ENCODE peak calls at places on chromosomes 1 and 21, in five cellular contexts. One of them, this sample, is unnamed. For H3K36me3, the result is how much of the 10 kb centered on the place peaks cover.

GRCh38 chr1:158527190-158527815 is 26.9 kb downstream of the OR6Y1 start:
- DNase-seq in ovary: no peak
- DNase-seq in esophagus muscularis mucosa: no peak
- DNase-seq in cardiac muscle cell: peak
- DNase-seq in HCT116: no peak
- DNase-seq in this sample: no peak

GRCh38 chr1:163924041-163924440 is 602.3 kb downstream of the NUF2 start:
- DNase-seq in HCT116: no peak
- DNase-seq in esophagus muscularis mucosa: no peak
- DNase-seq in cardiac muscle cell: no peak
- DNase-seq in ovary: no peak
- DNase-seq in this sample: no peak

GRCh38 chr1:12697406-12697805 is 18.5 kb upstream of the AADACL3 start:
- DNase-seq in HCT116: no peak
- DNase-seq in cardiac muscle cell: no peak
- DNase-seq in esophagus muscularis mucosa: no peak
- DNase-seq in ovary: no peak
- DNase-seq in this sample: no peak

GRCh38 chr1:20486457-20487235 is 636 bp upstream of the CAMK2N1 start:
- DNase-seq in HCT116: no peak
- DNase-seq in cardiac muscle cell: peak
- DNase-seq in esophagus muscularis mucosa: no peak
- DNase-seq in ovary: peak
- DNase-seq in this sample: peak

GRCh38 chr1:158067651-158068050 is 74.2 kb downstream of the KIRREL1 start:
- DNase-seq in esophagus muscularis mucosa: no peak
- DNase-seq in cardiac muscle cell: peak
- DNase-seq in ovary: no peak
- DNase-seq in HCT116: no peak
- DNase-seq in this sample: no peak

GRCh38 chr1:198577444-198577843 is 37.0 kb upstream of the ATP6V1G3 start:
- DNase-seq in HCT116: no peak
- DNase-seq in ovary: no peak
- DNase-seq in cardiac muscle cell: peak
- DNase-seq in esophagus muscularis mucosa: no peak
- DNase-seq in this sample: no peak

GRCh38 chr1:205210876-205211838 is at the start of gene DSTYK:
- DNase-seq in cardiac muscle cell: peak
- DNase-seq in ovary: peak
- DNase-seq in HCT116: peak
- DNase-seq in esophagus muscularis mucosa: peak
- DNase-seq in this sample: peak

GRCh38 chr1:169711469-169712308 is at the start of gene SELL:
- DNase-seq in esophagus muscularis mucosa: no peak
- DNase-seq in cardiac muscle cell: peak
- DNase-seq in HCT116: peak
- DNase-seq in ovary: no peak
- DNase-seq in this sample: peak

GRCh38 chr1:215056584-215056983 is 26.0 kb upstream of the KCNK2 start:
- DNase-seq in cardiac muscle cell: peak
- DNase-seq in esophagus muscularis mucosa: no peak
- DNase-seq in HCT116: no peak
- DNase-seq in ovary: no peak
- DNase-seq in this sample: no peak

GRCh38 chr1:163875927-163876320 is 554.2 kb downstream of the NUF2 start:
- DNase-seq in esophagus muscularis mucosa: no peak
- DNase-seq in HCT116: no peak
- DNase-seq in ovary: no peak
- DNase-seq in cardiac muscle cell: peak
- DNase-seq in this sample: no peak

GRCh38 chr1:202133989-202134388 is 10.5 kb downstream of the ARL8A start:
- DNase-seq in HCT116: no peak
- DNase-seq in cardiac muscle cell: no peak
- DNase-seq in ovary: no peak
- DNase-seq in esophagus muscularis mucosa: no peak
- DNase-seq in this sample: no peak

GRCh38 chr1:208280681-208281439 is 36.7 kb upstream of the PLXNA2 start:
- DNase-seq in esophagus muscularis mucosa: no peak
- DNase-seq in ovary: no peak
- DNase-seq in cardiac muscle cell: no peak
- DNase-seq in HCT116: no peak
- DNase-seq in this sample: no peak

GRCh38 chr1:63698001-63698838 is 75.6 kb upstream of the ROR1 start:
- DNase-seq in esophagus muscularis mucosa: no peak
- DNase-seq in ovary: no peak
- DNase-seq in cardiac muscle cell: peak
- DNase-seq in HCT116: no peak
- DNase-seq in this sample: no peak

GRCh38 chr21:17796037-17796403 is 23.1 kb downstream of the C21orf91 start:
- DNase-seq in HCT116: no peak
- DNase-seq in esophagus muscularis mucosa: no peak
- DNase-seq in ovary: no peak
- DNase-seq in cardiac muscle cell: no peak
- DNase-seq in this sample: no peak

GRCh38 chr1:110605901-110606783 is at the start of gene KCNA2:
- DNase-seq in esophagus muscularis mucosa: no peak
- DNase-seq in cardiac muscle cell: peak
- DNase-seq in HCT116: no peak
- DNase-seq in ovary: peak
- DNase-seq in this sample: peak

GRCh38 chr1:14184346-14184963 is 414.0 kb upstream of the KAZN start:
- DNase-seq in cardiac muscle cell: no peak
- DNase-seq in HCT116: no peak
- DNase-seq in esophagus muscularis mucosa: no peak
- DNase-seq in ovary: no peak
- DNase-seq in this sample: no peak

GRCh38 chr1:45444609-45445131 is 46.3 kb downstream of the TESK2 start:
- DNase-seq in cardiac muscle cell: no peak
- DNase-seq in ovary: no peak
- DNase-seq in esophagus muscularis mucosa: no peak
- DNase-seq in HCT116: no peak
- DNase-seq in this sample: no peak

GRCh38 chr1:19596065-19596718 is 47.9 kb upstream of the NBL1 start:
- DNase-seq in cardiac muscle cell: peak
- DNase-seq in ovary: no peak
- DNase-seq in HCT116: no peak
- DNase-seq in esophagus muscularis mucosa: no peak
- DNase-seq in this sample: peak

GRCh38 chr1:214318356-214318755 is 37.4 kb downstream of the SMYD2 start:
- DNase-seq in cardiac muscle cell: peak
- DNase-seq in esophagus muscularis mucosa: no peak
- DNase-seq in HCT116: no peak
- DNase-seq in ovary: no peak
- DNase-seq in this sample: no peak

GRCh38 chr1:38020361-38020760 is 7.8 kb downstream of the UTP11 start:
- DNase-seq in cardiac muscle cell: no peak
- DNase-seq in HCT116: no peak
- DNase-seq in esophagus muscularis mucosa: no peak
- DNase-seq in ovary: no peak
- DNase-seq in this sample: no peak

DNA sequence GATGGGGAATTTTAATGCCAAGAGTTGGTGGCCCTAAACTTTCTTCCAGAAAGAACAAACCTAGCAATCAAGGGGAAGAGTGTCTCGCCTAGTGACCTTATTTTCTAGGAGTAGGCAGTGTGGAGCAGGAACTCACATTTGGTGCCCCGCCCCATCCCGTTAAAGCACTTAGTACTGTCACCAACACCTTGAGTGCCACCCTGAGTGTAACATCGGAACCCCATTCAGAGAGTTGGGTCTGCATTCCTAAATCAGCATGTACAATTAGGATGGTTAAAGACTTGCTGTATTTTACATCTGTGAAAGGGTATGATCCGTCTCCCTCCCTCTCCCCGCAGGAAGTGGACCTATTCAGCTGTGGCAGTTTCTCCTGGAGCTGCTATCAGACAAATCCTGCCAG is 15.5 kb downstream of the ETS2 start:
- DNase-seq in esophagus muscularis mucosa: no peak
- DNase-seq in cardiac muscle cell: no peak
- DNase-seq in HCT116: no peak
- DNase-seq in ovary: no peak
- DNase-seq in this sample: no peak
- H3K36me3 ChIP-seq in esophagus muscularis mucosa: half or more
- H3K36me3 ChIP-seq in cardiac muscle cell: half or more
- H3K36me3 ChIP-seq in HCT116: half or more
- H3K36me3 ChIP-seq in ovary: under half
- H3K36me3 ChIP-seq in this sample: half or more

GRCh38 chr1:35029756-35030155 is 2.0 kb downstream of the ZMYM6 start:
- DNase-seq in cardiac muscle cell: peak
- DNase-seq in ovary: no peak
- DNase-seq in HCT116: no peak
- DNase-seq in esophagus muscularis mucosa: no peak
- DNase-seq in this sample: no peak
- H3K4me3 ChIP-seq in cardiac muscle cell: no peak
- H3K4me3 ChIP-seq in ovary: no peak
- H3K4me3 ChIP-seq in HCT116: peak
- H3K4me3 ChIP-seq in esophagus muscularis mucosa: peak
- H3K4me3 ChIP-seq in this sample: no peak

GRCh38 chr21:42859891-42860230 is 19.5 kb downstream of the WDR4 start:
- DNase-seq in cardiac muscle cell: no peak
- DNase-seq in ovary: no peak
- DNase-seq in esophagus muscularis mucosa: no peak
- DNase-seq in HCT116: no peak
- DNase-seq in this sample: no peak
- H3K36me3 ChIP-seq in cardiac muscle cell: under half
- H3K36me3 ChIP-seq in ovary: under half
- H3K36me3 ChIP-seq in esophagus muscularis mucosa: half or more
- H3K36me3 ChIP-seq in HCT116: half or more
- H3K36me3 ChIP-seq in this sample: half or more

DNA sequence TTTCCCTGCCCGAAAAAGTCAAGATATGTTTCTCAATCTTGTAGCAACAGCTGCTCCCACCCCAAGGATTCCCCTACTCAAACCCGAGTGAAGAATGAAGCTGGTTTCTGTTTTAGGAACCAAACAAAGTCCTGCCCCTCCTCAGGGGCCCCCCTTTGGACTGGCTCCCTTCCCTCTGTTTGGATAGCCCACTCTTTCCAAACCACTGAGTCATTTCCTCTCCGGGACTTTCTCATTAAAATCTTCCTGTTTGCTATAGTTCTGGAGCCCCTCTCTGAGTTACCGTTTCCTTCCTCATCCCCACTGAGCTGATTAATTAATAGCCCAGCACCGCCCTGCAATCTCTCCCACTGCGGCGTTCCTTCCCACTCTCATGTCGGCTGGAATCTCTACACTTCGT is 101.0 kb downstream of the TSEN15 start:
- DNase-seq in esophagus muscularis mucosa: peak
- DNase-seq in HCT116: no peak
- DNase-seq in cardiac muscle cell: peak
- DNase-seq in ovary: peak
- DNase-seq in this sample: no peak
- H3K4me3 ChIP-seq in esophagus muscularis mucosa: peak
- H3K4me3 ChIP-seq in HCT116: no peak
- H3K4me3 ChIP-seq in cardiac muscle cell: no peak
- H3K4me3 ChIP-seq in ovary: peak
- H3K4me3 ChIP-seq in this sample: no peak

This sample was measured in HAP-1.